ENCODE peak calls at places on chromosome 20, in five cellular contexts. N is adrenal gland; O is CD8-positive, alpha-beta memory T cell; T is mesendoderm; G is GM12864. S is an unnamed sample.

GRCh38 chr20:64086801-64087200 is 2.6 kb upstream of the LKAAEAR1 start:
- DNase-seq in N (no peak), O (no peak), T (no peak), G (no peak), S (no peak)

GRCh38 chr20:57824909-57825308 is 115.1 kb upstream of the PMEPA1 start:
- DNase-seq in N (no peak), O (no peak), T (no peak), G (no peak), S (no peak)

GRCh38 chr20:46364670-46365482 is 41.5 kb downstream of the ELMO2 start:
- DNase-seq in N (peak), O (no peak), T (no peak), G (no peak), S (no peak)

GRCh38 chr20:4602297-4602631 is 119.4 kb upstream of the PRND start:
- DNase-seq in N (no peak), O (no peak), T (no peak), G (no peak), S (no peak)

GRCh38 chr20:47493954-47494293 is 7.8 kb upstream of the NCOA3 start:
- DNase-seq in N (no peak), O (no peak), T (peak), G (no peak), S (no peak)

GRCh38 chr20:22575087-22575721 is 9.2 kb downstream of the FOXA2 start:
- DNase-seq in N (no peak), O (no peak), T (peak), G (no peak), S (no peak)

GRCh38 chr20:62816031-62816878 is 595 bp upstream of the COL9A3 start:
- DNase-seq in N (no peak), O (no peak), T (peak), G (no peak), S (no peak)

GRCh38 chr20:46438156-46438750 is 31.8 kb upstream of the ELMO2 start:
- DNase-seq in N (peak), O (peak), T (peak), G (no peak), S (no peak)

GRCh38 chr20:52305843-52306242 is 114.3 kb upstream of the ZFP64 start:
- DNase-seq in N (no peak), O (peak), T (no peak), G (no peak), S (no peak)

GRCh38 chr20:60011512-60012507 is 53.6 kb downstream of the CDH26 start:
- DNase-seq in N (no peak), O (peak), T (no peak), G (no peak), S (no peak)

GRCh38 chr20:26218301-26218700 is 521.6 kb upstream of the ZNF337 start:
- DNase-seq in N (no peak), O (no peak), T (no peak), G (no peak), S (no peak)

GRCh38 chr20:47317127-47317895 is 39.2 kb downstream of the ZMYND8 start:
- DNase-seq in N (peak), O (peak), T (peak), G (peak), S (peak)

GRCh38 chr20:46523696-46524328 is 10.5 kb upstream of the ZNF334 start:
- DNase-seq in N (no peak), O (no peak), T (peak), G (no peak), S (no peak)

GRCh38 chr20:63745424-63745805 is 5.8 kb downstream of the SLC2A4RG start:
- DNase-seq in N (no peak), O (no peak), T (no peak), G (no peak), S (no peak)

GRCh38 chr20:59692139-59692538 is 87.8 kb downstream of the PHACTR3 start:
- DNase-seq in N (no peak), O (no peak), T (no peak), G (no peak), S (no peak)

GRCh38 chr20:32458837-32459220 is 100.7 kb downstream of the ASXL1 start:
- DNase-seq in N (no peak), O (no peak), T (no peak), G (no peak), S (no peak)

GRCh38 chr20:32438331-32438858 is 80.3 kb downstream of the ASXL1 start:
- DNase-seq in N (no peak), O (no peak), T (no peak), G (no peak), S (no peak)

GRCh38 chr20:38426006-38426405 is 9.1 kb downstream of the SNHG17 start:
- DNase-seq in N (peak), O (no peak), T (no peak), G (no peak), S (peak)

GRCh38 chr20:63027425-63028389 is 20.9 kb upstream of the BHLHE23 start:
- DNase-seq in N (no peak), O (no peak), T (peak), G (no peak), S (peak)

GRCh38 chr20:59333928-59334327 is 33.5 kb downstream of the EDN3 start:
- DNase-seq in N (no peak), O (no peak), T (no peak), G (no peak), S (no peak)

GRCh38 chr20:16299892-16300291 is 273.4 kb downstream of the KIF16B start:
- DNase-seq in N (no peak), O (no peak), T (no peak), G (no peak), S (no peak)

GRCh38 chr20:62363920-62364851 is 2.9 kb downstream of the LAMA5 start:
- DNase-seq in N (peak), O (no peak), T (no peak), G (no peak), S (no peak)

GRCh38 chr20:44279228-44279627 is 31.8 kb downstream of the FITM2 start:
- DNase-seq in N (peak), O (no peak), T (no peak), G (no peak), S (no peak)

GRCh38 chr20:51570755-51571469 is 28.4 kb upstream of the NFATC2 start:
- DNase-seq in N (no peak), O (no peak), T (no peak), G (no peak), S (no peak)

GRCh38 chr20:61608275-61609085 is 356.4 kb downstream of the CDH4 start:
- DNase-seq in N (no peak), O (no peak), T (peak), G (no peak), S (no peak)

GRCh38 chr20:37007898-37008649 is 56.6 kb upstream of the SAMHD1 start:
- DNase-seq in N (no peak), O (peak), T (peak), G (no peak), S (peak)

GRCh38 chr20:10448270-10449156 is 13.4 kb downstream of the SLX4IP start:
- DNase-seq in N (no peak), O (no peak), T (no peak), G (no peak), S (no peak)

GRCh38 chr20:63843778-63844177 is 12.7 kb upstream of the ZBTB46 start:
- DNase-seq in N (no peak), O (no peak), T (no peak), G (no peak), S (no peak)

GRCh38 chr20:44153636-44154043 is 33.3 kb downstream of the JPH2 start:
- DNase-seq in N (no peak), O (peak), T (peak), G (no peak), S (no peak)

GRCh38 chr20:39376788-39377187 is 414.6 kb downstream of the DHX35 start:
- DNase-seq in N (no peak), O (no peak), T (no peak), G (no peak), S (no peak)

GRCh38 chr20:20084296-20084752 is 32.0 kb downstream of the CFAP61 start:
- DNase-seq in N (no peak), O (no peak), T (no peak), G (no peak), S (no peak)

GRCh38 chr20:37179671-37180524 is 550 bp upstream of the MROH8 start:
- DNase-seq in N (no peak), O (peak), T (peak), G (no peak), S (no peak)

GRCh38 chr20:32473231-32474008 is 111.7 kb downstream of the NOL4L start:
- DNase-seq in N (no peak), O (no peak), T (no peak), G (no peak), S (no peak)

DNA sequence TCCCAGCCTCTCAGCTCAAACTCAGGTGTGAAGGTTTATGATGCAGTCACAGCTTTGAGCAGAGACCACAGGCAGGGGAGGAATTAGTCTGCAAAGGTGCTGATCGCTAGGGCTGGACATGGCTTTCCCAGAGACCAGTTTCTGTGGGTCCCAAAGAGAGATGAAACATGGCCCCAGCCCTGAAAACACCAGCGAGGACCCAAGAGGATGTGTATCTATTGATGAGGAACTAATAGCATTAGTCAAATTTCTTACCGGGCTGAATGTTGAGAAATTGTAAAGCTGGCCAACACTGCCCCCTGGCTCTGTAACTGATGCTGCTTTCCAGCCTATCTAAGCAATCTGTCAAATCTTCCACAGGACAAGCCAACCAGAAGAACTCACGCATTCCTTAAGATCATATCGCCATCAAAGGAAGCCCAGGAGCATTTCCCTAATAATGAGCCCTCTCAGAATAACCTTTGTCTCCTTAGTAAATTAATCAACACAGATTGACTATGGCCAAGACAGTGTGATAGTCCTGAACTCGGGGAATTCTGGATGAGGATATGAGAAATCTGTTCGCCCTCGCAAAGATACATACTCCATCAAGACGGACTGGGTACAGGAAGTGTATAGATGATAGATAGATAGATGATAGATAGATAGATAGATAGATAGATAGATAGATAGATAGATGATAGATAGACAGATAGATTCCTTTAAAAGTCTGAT is 7.8 kb upstream of the ACSS1 start:
- DNase-seq in N (peak), O (peak), T (peak), G (no peak), S (peak)
- H3K4me3 ChIP-seq in N (no peak), O (no peak), T (no peak), G (no peak), S (no peak)

GRCh38 chr20:1388706-1389483 is 4.0 kb downstream of the FKBP1A start:
- DNase-seq in N (no peak), O (no peak), T (no peak), G (no peak), S (no peak)
- H3K4me3 ChIP-seq in N (no peak), O (peak), T (no peak), G (no peak), S (no peak)

GRCh38 chr20:49561806-49562205 is 6.1 kb downstream of the PTGIS start:
- DNase-seq in N (no peak), O (no peak), T (no peak), G (no peak), S (no peak)
- H3K4me3 ChIP-seq in N (no peak), O (no peak), T (no peak), G (no peak), S (no peak)

GRCh38 chr20:18496042-18496441 is 983 bp downstream of the RBBP9 start:
- DNase-seq in N (no peak), O (no peak), T (no peak), G (no peak), S (no peak)
- H3K4me3 ChIP-seq in N (peak), O (peak), T (no peak), G (peak), S (peak)

GRCh38 chr20:18056174-18057105 is 1.3 kb downstream of the OVOL2 start:
- DNase-seq in N (no peak), O (no peak), T (peak), G (no peak), S (no peak)
- H3K4me3 ChIP-seq in N (peak), O (no peak), T (peak), G (peak), S (no peak)

S was measured in retinal pigment epithelial cell.